ENCODE peak calls at places on chromosome 15, in eight cellular contexts. M, K, E, Y, B, A, U and I are unnamed samples.

GRCh38 chr15:92747047-92747446 is 91.5 kb upstream of the FAM174B start:
- DNase-seq in E (no peak), Y (no peak), K (no peak), U (no peak), A (no peak), B (no peak), M (no peak), I (no peak)

GRCh38 chr15:88908697-88909621 is 4.2 kb downstream of the MFGE8 start:
- DNase-seq in Y (no peak), K (no peak), M (no peak), E (no peak), U (no peak), A (no peak), B (no peak), I (no peak)

GRCh38 chr15:76158815-76159214 is 99.0 kb downstream of the TMEM266 start:
- DNase-seq in K (no peak), A (no peak), Y (no peak), E (no peak), M (no peak), U (no peak), B (no peak), I (no peak)

GRCh38 chr15:70419046-70419445 is 321.3 kb upstream of the TLE3 start:
- DNase-seq in Y (no peak), K (no peak), M (no peak), E (no peak), A (no peak), U (no peak), B (no peak), I (no peak)

GRCh38 chr15:81653259-81653658 is 279.2 kb upstream of the TMC3 start:
- DNase-seq in A (no peak), B (no peak), E (no peak), U (no peak), Y (no peak), M (no peak), K (no peak), I (no peak)

GRCh38 chr15:76245072-76245610 is 66.1 kb downstream of the ETFA start:
- DNase-seq in Y (no peak), M (no peak), U (no peak), A (no peak), K (no peak), B (no peak), E (no peak), I (no peak)

GRCh38 chr15:99427210-99427609 is 138.6 kb upstream of the MEF2A start:
- DNase-seq in B (no peak), U (no peak), M (no peak), Y (no peak), E (no peak), K (no peak), A (no peak), I (no peak)

GRCh38 chr15:69668049-69668705 is 215.6 kb downstream of the RPLP1 start:
- DNase-seq in A (no peak), U (no peak), B (no peak), Y (no peak), E (no peak), K (peak), M (no peak), I (no peak)

GRCh38 chr15:77030042-77030927 is 35.4 kb downstream of the PSTPIP1 start:
- DNase-seq in A (no peak), K (peak), Y (no peak), M (no peak), U (no peak), B (no peak), E (no peak), I (no peak)

GRCh38 chr15:89121414-89121813 is 33.2 kb downstream of the ABHD2 start:
- DNase-seq in M (no peak), U (no peak), Y (no peak), B (no peak), E (no peak), K (no peak), A (no peak), I (no peak)

GRCh38 chr15:95804484-95804883 is 526.0 kb upstream of the NR2F2 start:
- DNase-seq in K (no peak), M (no peak), B (no peak), E (no peak), U (no peak), Y (no peak), A (no peak), I (no peak)

GRCh38 chr15:36430280-36430679 is 149.1 kb upstream of the CDIN1 start:
- DNase-seq in A (no peak), K (no peak), U (no peak), Y (no peak), B (no peak), M (no peak), E (no peak), I (no peak)

GRCh38 chr15:70609919-70610318 is 153.4 kb downstream of the UACA start:
- DNase-seq in A (no peak), E (no peak), U (no peak), M (no peak), Y (no peak), K (no peak), B (no peak), I (no peak)

GRCh38 chr15:25240461-25241021 is 198.3 kb downstream of the UBE3A start:
- DNase-seq in M (no peak), A (no peak), Y (no peak), K (no peak), B (no peak), U (no peak), E (no peak), I (no peak)

GRCh38 chr15:64619880-64620839 is 155.2 kb downstream of the RBPMS2 start:
- DNase-seq in M (peak), B (peak), E (no peak), A (no peak), Y (no peak), U (no peak), K (no peak), I (no peak)

GRCh38 chr15:77584691-77585090 is 48.0 kb downstream of the LINGO1 start:
- DNase-seq in M (no peak), A (no peak), K (no peak), Y (no peak), U (no peak), B (no peak), E (no peak), I (no peak)

GRCh38 chr15:78225783-78226541 is 8.4 kb downstream of the ACSBG1 start:
- DNase-seq in K (no peak), B (no peak), E (no peak), U (no peak), M (no peak), Y (no peak), A (no peak), I (no peak)

GRCh38 chr15:89171136-89172072 is 50.0 kb downstream of the RLBP1 start:
- DNase-seq in E (peak), B (no peak), Y (peak), A (no peak), M (peak), K (peak), U (no peak), I (peak)

GRCh38 chr15:64443747-64444621 is 16.4 kb upstream of the ZNF609 start:
- DNase-seq in A (no peak), K (no peak), Y (peak), M (peak), U (no peak), E (peak), B (peak), I (no peak)

GRCh38 chr15:100559330-100559729 is 30.6 kb upstream of the CERS3 start:
- DNase-seq in Y (no peak), U (no peak), K (peak), A (no peak), B (peak), E (no peak), M (no peak), I (no peak)

GRCh38 chr15:70267879-70268278 is 170.2 kb upstream of the TLE3 start:
- DNase-seq in U (no peak), A (no peak), M (no peak), Y (no peak), B (no peak), K (peak), E (no peak), I (no peak)

GRCh38 chr15:81113861-81114261 is 20.2 kb upstream of the CFAP161 start:
- DNase-seq in E (no peak), K (no peak), M (peak), Y (no peak), B (no peak), A (no peak), U (no peak), I (no peak)

GRCh38 chr15:28783466-28783865 is 65.0 kb downstream of the GOLGA6L7 start:
- DNase-seq in K (no peak), Y (no peak), A (no peak), E (no peak), B (no peak), M (no peak), U (no peak), I (no peak)

GRCh38 chr15:101320501-101321052 is 25.5 kb upstream of the SNRPA1 start:
- DNase-seq in A (peak), Y (no peak), M (peak), U (no peak), K (peak), B (no peak), E (no peak), I (no peak)

GRCh38 chr15:60328852-60329443 is 68.8 kb downstream of the ANXA2 start:
- DNase-seq in B (no peak), M (peak), K (peak), U (no peak), Y (peak), E (no peak), A (no peak), I (no peak)

GRCh38 chr15:80179025-80179759 is 26.4 kb downstream of the FAH start:
- DNase-seq in A (no peak), E (peak), U (no peak), B (peak), Y (peak), K (no peak), M (peak), I (no peak)

GRCh38 chr15:41794081-41794480 is 19.8 kb downstream of the MAPKBP1 start:
- DNase-seq in B (peak), M (no peak), U (no peak), E (no peak), Y (no peak), A (no peak), K (no peak), I (no peak)

GRCh38 chr15:71011503-71012155 is 103.6 kb upstream of the THSD4 start:
- DNase-seq in U (no peak), Y (peak), A (no peak), K (peak), M (peak), B (peak), E (peak), I (no peak)

GRCh38 chr15:67307156-67307555 is 52.6 kb downstream of the IQCH start:
- DNase-seq in B (no peak), E (no peak), A (no peak), Y (no peak), U (no peak), K (no peak), M (peak), I (no peak)